ENCODE peak calls at places on chromosomes 1 and 21, in five cellular contexts. R is K562, C is H1, K is HepG2, I is GM12878. G is an unnamed sample.

GRCh38 chr1:156012051-156012817 is 8.5 kb downstream of the SSR2 start:
- DNase-seq in R (no peak), K (no peak), I (peak; percentile 70), C (no peak), G (no peak)

GRCh38 chr1:79554620-79555160 is 548.2 kb upstream of the ADGRL4 start:
- DNase-seq in K (no peak), R (no peak), C (no peak), I (no peak), G (no peak)

GRCh38 chr1:225629483-225629882 is 23.4 kb downstream of the ENAH start:
- DNase-seq in I (no peak), K (no peak), R (no peak), C (no peak), G (no peak)

GRCh38 chr1:214670098-214670497 is 67.1 kb downstream of the CENPF start:
- DNase-seq in I (no peak), K (peak; percentile 67), R (no peak), C (no peak), G (no peak)

GRCh38 chr1:46171351-46171750 is 3.5 kb upstream of the TSPAN1 start:
- DNase-seq in K (no peak), R (no peak), I (no peak), C (no peak), G (no peak)

GRCh38 chr1:6783221-6783620 is 2.0 kb upstream of the CAMTA1 start:
- DNase-seq in K (no peak), R (no peak), I (no peak), C (no peak), G (no peak)

GRCh38 chr1:10724052-10724494 is 72.4 kb downstream of the CASZ1 start:
- DNase-seq in R (no peak), I (no peak), K (no peak), C (no peak), G (peak; percentile 12)

GRCh38 chr1:235199441-235199840 is 38.4 kb upstream of the RBM34 start:
- DNase-seq in R (no peak), C (peak; percentile 57), K (no peak), I (no peak), G (no peak)

GRCh38 chr1:204945565-204945977 is 74.9 kb downstream of the NFASC start:
- DNase-seq in R (no peak), K (no peak), I (no peak), C (no peak), G (no peak)

GRCh38 chr1:67741121-67741520 is 56.1 kb downstream of the GADD45A start:
- DNase-seq in I (no peak), R (no peak), C (no peak), K (no peak), G (no peak)

GRCh38 chr1:10682449-10683365 is 113.7 kb downstream of the CASZ1 start:
- DNase-seq in C (no peak), R (no peak), I (no peak), K (no peak), G (no peak)

GRCh38 chr1:54546651-54547348 is 1.2 kb upstream of the ACOT11 start:
- DNase-seq in I (no peak), K (no peak), C (no peak), R (no peak), G (no peak)

GRCh38 chr1:109641341-109641740 is 14.6 kb upstream of the GSTM4 start:
- DNase-seq in R (no peak), I (no peak), C (no peak), K (no peak), G (no peak)

GRCh38 chr1:65924471-65924870 is 131.8 kb downstream of the PDE4B start:
- DNase-seq in K (no peak), R (no peak), I (no peak), C (no peak), G (no peak)

GRCh38 chr1:228218513-228219244 is 10.8 kb downstream of the OBSCN start:
- DNase-seq in R (no peak), C (no peak), K (no peak), I (no peak), G (no peak)

GRCh38 chr1:100502052-100502792 is 35.7 kb upstream of the GPR88 start:
- DNase-seq in C (no peak), R (no peak), K (no peak), I (no peak), G (no peak)

GRCh38 chr1:17895986-17896385 is 140.9 kb downstream of the ACTL8 start:
- DNase-seq in K (no peak), C (no peak), R (no peak), I (no peak), G (no peak)

GRCh38 chr1:65734976-65735375 is 57.7 kb upstream of the PDE4B start:
- DNase-seq in I (no peak), R (no peak), C (no peak), K (no peak), G (no peak)

GRCh38 chr1:77829851-77830250 is 50.4 kb downstream of the MIGA1 start:
- DNase-seq in I (no peak), R (no peak), C (no peak), K (no peak), G (no peak)

GRCh38 chr1:67724928-67725560 is 40.0 kb downstream of the GADD45A start:
- DNase-seq in R (no peak), C (no peak), I (no peak), K (peak; percentile 63), G (no peak)

GRCh38 chr1:18190598-18190997 is 83.0 kb downstream of the IGSF21 start:
- DNase-seq in K (no peak), C (no peak), I (no peak), R (no peak), G (no peak)

GRCh38 chr1:113758631-113759340 is 500 bp downstream of the PHTF1 start:
- DNase-seq in C (peak; percentile 7), R (peak; percentile 87), K (peak; percentile 49), I (no peak), G (peak; percentile 23)

GRCh38 chr1:111448482-111448917 is 556 bp downstream of the WDR77 start:
- DNase-seq in C (no peak), I (no peak), K (no peak), R (peak; percentile 56), G (no peak)

GRCh38 chr1:154759793-154760192 is 110.3 kb downstream of the KCNN3 start:
- DNase-seq in I (no peak), C (no peak), R (no peak), K (no peak), G (no peak)

GRCh38 chr1:3402258-3403010 is 52.0 kb upstream of the ARHGEF16 start:
- DNase-seq in R (no peak), I (no peak), K (no peak), C (no peak), G (no peak)

GRCh38 chr1:65247419-65248359 is 61.7 kb upstream of the DNAJC6 start:
- DNase-seq in R (no peak), I (no peak), K (no peak), C (no peak), G (no peak)

GRCh38 chr1:46556822-46557221 is 5.4 kb upstream of the KNCN start:
- DNase-seq in I (no peak), R (no peak), C (no peak), K (no peak), G (peak; percentile 21)

GRCh38 chr1:87398644-87399043 is 70.0 kb downstream of the LMO4 start:
- DNase-seq in R (no peak), C (no peak), K (no peak), I (no peak), G (no peak)

GRCh38 chr21:41228006-41228370 is 60.0 kb downstream of the BACE2 start:
- DNase-seq in K (peak; percentile 41), R (no peak), C (no peak), I (no peak), G (no peak)

GRCh38 chr1:43545321-43545685 is 14.6 kb downstream of the PTPRF start:
- DNase-seq in R (no peak), I (no peak), C (no peak), K (no peak), G (no peak)

GRCh38 chr1:168273575-168273974 is 7.1 kb upstream of the TBX19 start:
- DNase-seq in R (no peak), K (no peak), C (no peak), I (no peak), G (no peak)

GRCh38 chr1:203408485-203409229 is 57.7 kb upstream of the FMOD start:
- DNase-seq in I (no peak), R (no peak), C (no peak), K (no peak), G (no peak)
- TF ChIP-seq SRF in I (no peak), R (no peak), C (no peak), K (no peak), G (no peak)

GRCh38 chr21:23223882-23224281 is 2225.7 kb downstream of the NCAM2 start:
- DNase-seq in I (no peak), R (no peak), C (peak; percentile 27), K (no peak), G (no peak)
- TF ChIP-seq POLR2AphosphoS5 in I (no peak), R (no peak), C (no peak), K (no peak), G (no peak)

GRCh38 chr1:76254165-76255043 is 179.9 kb downstream of the ST6GALNAC3 start:
- DNase-seq in I (no peak), C (no peak), K (no peak), R (no peak), G (peak; percentile 64)
- TF ChIP-seq RAD21 in I (no peak), C (no peak), K (no peak), R (no peak), G (peak; percentile 35)

GRCh38 chr1:84833198-84833597 is 59.8 kb downstream of the LPAR3 start:
- DNase-seq in C (no peak), R (no peak), I (no peak), K (no peak), G (no peak)
- TF ChIP-seq SRF in C (no peak), R (no peak), I (no peak), K (no peak), G (no peak)

DNA sequence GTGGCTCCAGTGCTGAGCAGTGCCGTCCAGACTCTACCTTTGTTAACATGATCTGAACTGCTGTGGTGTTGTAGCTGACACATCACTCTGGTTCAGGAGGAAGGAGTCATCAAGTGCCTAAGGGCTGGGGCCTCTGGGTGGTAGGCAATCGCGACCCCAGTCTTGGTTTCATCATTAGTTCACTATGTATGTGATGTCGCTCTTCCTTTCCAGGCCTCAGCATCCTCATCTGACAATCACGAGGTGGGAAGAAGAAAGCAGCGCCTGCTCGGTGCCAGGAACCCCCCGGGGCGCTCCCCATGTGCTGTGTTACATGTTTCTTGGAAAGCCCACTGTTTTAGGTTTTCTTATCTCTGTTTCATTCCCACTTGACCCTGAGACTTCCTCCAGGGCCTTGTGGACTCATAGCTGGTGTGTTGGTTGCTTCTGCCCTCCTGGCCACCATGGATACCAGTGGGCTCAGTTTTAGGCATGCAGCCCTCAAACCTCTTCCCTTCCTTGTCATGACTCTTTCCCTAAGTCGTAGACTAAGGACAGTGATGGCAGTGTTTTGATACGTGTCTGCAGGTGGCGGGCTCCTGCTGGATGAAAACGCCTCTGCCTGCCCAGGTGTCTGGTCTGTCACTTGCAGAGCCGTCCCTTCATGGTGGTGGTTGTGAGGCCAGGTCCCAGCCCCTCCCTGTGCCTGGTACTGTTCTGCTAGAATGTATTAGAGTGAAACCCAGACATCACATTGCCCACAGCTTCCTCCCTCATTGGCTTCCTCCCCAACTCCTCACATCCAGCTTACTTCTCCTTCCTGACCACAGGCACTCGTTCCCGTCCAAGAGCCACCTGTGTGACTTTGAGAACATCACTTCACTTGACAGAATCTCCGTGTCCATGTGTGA is 17.2 kb upstream of the FOXO6 start:
- DNase-seq in R (no peak), K (no peak), C (no peak), I (peak; percentile 9), G (no peak)
- TF ChIP-seq POLR2AphosphoS5 in R (no peak), K (no peak), C (no peak), I (no peak), G (no peak)

GRCh38 chr1:57551476-57551875 is 127.6 kb upstream of the DAB1 start:
- DNase-seq in K (no peak), I (no peak), R (no peak), C (no peak), G (no peak)
- TF ChIP-seq RAD21 in K (no peak), I (no peak), R (no peak), C (no peak), G (no peak)

GRCh38 chr1:35298464-35298863 is 30.0 kb downstream of the ZMYM4 start:
- DNase-seq in K (peak; percentile 38), I (peak; percentile 32), R (no peak), C (no peak), G (no peak)
- TF ChIP-seq SRF in K (no peak), I (no peak), R (no peak), C (no peak), G (no peak)

G was measured in HCT116.